ENCODE peak calls at places on chromosomes 2 and 18, in eight cellular contexts. U, V, Y, H, J, D, T and L are unnamed samples.

GRCh38 chr2:55418512-55419235 is 982 bp downstream of the CCDC88A start:
- DNase-seq in U (no peak), V (no peak), Y (peak), H (no peak), J (no peak), D (no peak), T (no peak), L (no peak)

GRCh38 chr2:223297788-223298187 is 245.8 kb downstream of the KCNE4 start:
- DNase-seq in U (no peak), V (no peak), Y (no peak), H (no peak), J (no peak), D (no peak), T (no peak), L (no peak)

GRCh38 chr18:10013621-10014543 is 100.1 kb downstream of the VAPA start:
- DNase-seq in U (no peak), V (no peak), Y (no peak), H (no peak), J (no peak), D (no peak), T (no peak), L (no peak)

GRCh38 chr2:238504181-238504711 is 77.5 kb downstream of the ASB1 start:
- DNase-seq in U (no peak), V (no peak), Y (no peak), H (no peak), J (no peak), D (no peak), T (no peak), L (no peak)

GRCh38 chr2:120824246-120824645 is 88.6 kb downstream of the GLI2 start:
- DNase-seq in U (no peak), V (no peak), Y (no peak), H (no peak), J (no peak), D (no peak), T (no peak), L (no peak)

GRCh38 chr2:14903709-14904374 is 271.3 kb downstream of the LRATD1 start:
- DNase-seq in U (peak), V (peak), Y (peak), H (peak), J (no peak), D (peak), T (no peak), L (peak)

GRCh38 chr2:100846716-100847115 is 26.8 kb downstream of the NPAS2 start:
- DNase-seq in U (no peak), V (no peak), Y (no peak), H (no peak), J (no peak), D (no peak), T (no peak), L (no peak)

GRCh38 chr2:75547345-75548035 is 13.2 kb downstream of the EVA1A start:
- DNase-seq in U (no peak), V (no peak), Y (no peak), H (no peak), J (no peak), D (no peak), T (no peak), L (no peak)

GRCh38 chr2:172552547-172553291 is 3.2 kb upstream of the PDK1 start:
- DNase-seq in U (no peak), V (no peak), Y (peak), H (no peak), J (no peak), D (no peak), T (peak), L (no peak)

GRCh38 chr2:85309699-85310321 is 18.0 kb downstream of the TGOLN2 start:
- DNase-seq in U (peak), V (no peak), Y (peak), H (peak), J (no peak), D (no peak), T (no peak), L (no peak)

GRCh38 chr2:236705295-236706114 is 135.9 kb downstream of the ACKR3 start:
- DNase-seq in U (no peak), V (no peak), Y (no peak), H (no peak), J (no peak), D (no peak), T (no peak), L (no peak)

GRCh38 chr2:31049913-31050588 is 88.2 kb downstream of the GALNT14 start:
- DNase-seq in U (no peak), V (no peak), Y (peak), H (no peak), J (no peak), D (no peak), T (no peak), L (no peak)

GRCh38 chr2:39000552-39000951 is 110.9 kb downstream of the ARHGEF33 start:
- DNase-seq in U (no peak), V (no peak), Y (no peak), H (no peak), J (no peak), D (no peak), T (no peak), L (no peak)

GRCh38 chr2:38690499-38691420 is 24.8 kb downstream of the GALM start:
- DNase-seq in U (no peak), V (no peak), Y (peak), H (no peak), J (peak), D (no peak), T (peak), L (no peak)

GRCh38 chr2:84417453-84417852 is 41.6 kb downstream of the SUCLG1 start:
- DNase-seq in U (no peak), V (no peak), Y (no peak), H (no peak), J (no peak), D (no peak), T (no peak), L (no peak)

GRCh38 chr2:15561574-15562344 is 625 bp upstream of the NBAS start:
- DNase-seq in U (peak), V (no peak), Y (no peak), H (peak), J (no peak), D (peak), T (no peak), L (no peak)

GRCh38 chr2:84029903-84030559 is 429.0 kb downstream of the SUCLG1 start:
- DNase-seq in U (no peak), V (no peak), Y (no peak), H (no peak), J (no peak), D (no peak), T (no peak), L (no peak)

GRCh38 chr2:231362785-231363184 is 32.7 kb upstream of the B3GNT7 start:
- DNase-seq in U (no peak), V (no peak), Y (peak), H (no peak), J (no peak), D (no peak), T (no peak), L (no peak)

GRCh38 chr2:122023059-122023879 is 267.8 kb downstream of the TSN start:
- DNase-seq in U (no peak), V (no peak), Y (no peak), H (no peak), J (no peak), D (no peak), T (no peak), L (no peak)